ENCODE peak calls at places on chromosomes 5 and 9, in seven cellular contexts. A, Y, F, E, B, Z and U are unnamed samples. For H3K4me1, the result is how much of the 10 kb centered on the place peaks cover.

GRCh38 chr5:109721741-109722140 is 32.0 kb downstream of the MAN2A1 start:
- DNase-seq in A (no peak), Y (no peak), F (no peak), Z (no peak), B (no peak), E (no peak), U (no peak)

GRCh38 chr9:2354216-2354615 is 267.4 kb upstream of the VLDLR start:
- DNase-seq in Z (no peak), Y (no peak), A (no peak), F (no peak), E (peak), B (no peak), U (no peak)

GRCh38 chr5:104298518-104298917 is 735.9 kb upstream of the NUDT12 start:
- DNase-seq in Y (no peak), E (no peak), Z (no peak), A (no peak), B (no peak), F (no peak), U (no peak)

GRCh38 chr5:165617491-165617890 is 2112.1 kb downstream of the MAT2B start:
- DNase-seq in B (no peak), F (no peak), E (no peak), Z (no peak), A (no peak), Y (no peak), U (no peak)

GRCh38 chr9:105713260-105713938 is 19.1 kb downstream of the TMEM38B start:
- DNase-seq in A (no peak), Y (no peak), B (no peak), Z (no peak), F (no peak), E (no peak), U (no peak)

GRCh38 chr5:125037020-125037419 is 290.6 kb upstream of the ZNF608 start:
- DNase-seq in Y (no peak), A (no peak), Z (no peak), F (no peak), E (no peak), B (no peak), U (no peak)

GRCh38 chr9:123686131-123686848 is 243.6 kb downstream of the DENND1A start:
- DNase-seq in E (no peak), B (no peak), Y (no peak), A (no peak), F (no peak), Z (peak), U (no peak)

GRCh38 chr9:10612649-10613398 is at the start of gene PTPRD:
- DNase-seq in A (no peak), F (peak), E (peak), Y (no peak), Z (no peak), B (peak), U (no peak)

GRCh38 chr5:28374492-28374934 is 1336.1 kb upstream of the CDH9 start:
- DNase-seq in Z (no peak), F (no peak), Y (no peak), E (no peak), A (no peak), B (no peak), U (no peak)

GRCh38 chr5:115179068-115179958 is 9.6 kb upstream of the TRIM36 start:
- DNase-seq in A (no peak), E (peak), F (no peak), Z (no peak), Y (no peak), B (no peak), U (no peak)

GRCh38 chr5:9829621-9830020 is 199.5 kb upstream of the TAS2R1 start:
- DNase-seq in Z (no peak), F (no peak), A (no peak), B (no peak), E (no peak), Y (no peak), U (no peak)

GRCh38 chr9:135098400-135099105 is 11.1 kb downstream of the OLFM1 start:
- DNase-seq in A (no peak), E (peak), B (no peak), F (no peak), Z (no peak), Y (no peak), U (no peak)

GRCh38 chr9:130991227-130992058 is 17.5 kb upstream of the LAMC3 start:
- DNase-seq in A (no peak), E (no peak), F (no peak), Y (no peak), B (no peak), Z (no peak), U (no peak)

GRCh38 chr5:20420991-20421595 is 433.1 kb upstream of the CDH18 start:
- DNase-seq in F (no peak), Y (no peak), B (no peak), Z (no peak), E (no peak), A (no peak), U (no peak)

GRCh38 chr9:68979538-68980314 is 34.2 kb downstream of the PRKACG start:
- DNase-seq in B (peak), Y (no peak), Z (no peak), F (no peak), A (peak), E (no peak), U (no peak)

GRCh38 chr5:31492824-31493223 is 39.1 kb downstream of the DROSHA start:
- DNase-seq in B (no peak), F (no peak), Z (no peak), Y (no peak), E (no peak), A (no peak), U (no peak)

GRCh38 chr5:158843305-158843704 is 256.4 kb downstream of the EBF1 start:
- DNase-seq in E (no peak), A (no peak), F (no peak), B (no peak), Z (no peak), Y (no peak), U (no peak)

DNA sequence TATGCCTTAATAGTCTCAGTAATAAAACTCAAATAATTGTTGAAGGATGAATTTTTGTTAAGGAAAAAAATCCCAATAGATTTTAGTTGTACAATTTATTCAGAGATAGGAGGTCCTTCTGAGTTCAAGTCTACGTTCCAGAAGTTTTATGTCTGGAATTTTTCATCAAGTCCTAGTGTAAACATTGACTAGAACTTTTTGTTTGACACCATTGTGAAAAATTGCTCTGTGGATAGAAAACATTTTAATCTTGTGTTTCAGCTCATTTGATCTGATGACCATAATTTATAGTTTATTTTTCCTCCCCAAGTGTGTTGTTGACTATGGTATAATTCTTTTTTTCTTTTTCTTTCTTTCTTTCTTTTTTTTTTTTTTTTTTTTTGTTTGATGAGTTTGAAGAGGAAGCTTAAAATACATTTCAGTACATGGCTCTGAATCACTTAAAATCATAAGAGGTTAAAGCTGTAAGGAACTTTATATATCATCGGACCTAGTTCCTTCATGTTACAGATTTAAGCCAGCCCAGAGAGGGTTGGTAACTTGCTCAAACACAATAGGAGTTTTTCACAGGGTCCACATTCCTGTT is 20.7 kb downstream of the ITGA1 start:
- DNase-seq in Z (no peak), F (no peak), E (no peak), Y (no peak), B (no peak), A (no peak), U (no peak)
- H3K4me1 ChIP-seq in Z (under half), F (half or more), E (under half), Y (half or more), B (under half), A (half or more), U (half or more)

GRCh38 chr5:50440651-50441478 is at the start of gene EMB:
- DNase-seq in A (peak), E (no peak), Y (no peak), B (peak), Z (peak), F (peak), U (peak)
- TF ChIP-seq POLR2A in A (no peak), E (no peak), Y (no peak), B (no peak), Z (no peak), F (no peak), U (peak)

DNA sequence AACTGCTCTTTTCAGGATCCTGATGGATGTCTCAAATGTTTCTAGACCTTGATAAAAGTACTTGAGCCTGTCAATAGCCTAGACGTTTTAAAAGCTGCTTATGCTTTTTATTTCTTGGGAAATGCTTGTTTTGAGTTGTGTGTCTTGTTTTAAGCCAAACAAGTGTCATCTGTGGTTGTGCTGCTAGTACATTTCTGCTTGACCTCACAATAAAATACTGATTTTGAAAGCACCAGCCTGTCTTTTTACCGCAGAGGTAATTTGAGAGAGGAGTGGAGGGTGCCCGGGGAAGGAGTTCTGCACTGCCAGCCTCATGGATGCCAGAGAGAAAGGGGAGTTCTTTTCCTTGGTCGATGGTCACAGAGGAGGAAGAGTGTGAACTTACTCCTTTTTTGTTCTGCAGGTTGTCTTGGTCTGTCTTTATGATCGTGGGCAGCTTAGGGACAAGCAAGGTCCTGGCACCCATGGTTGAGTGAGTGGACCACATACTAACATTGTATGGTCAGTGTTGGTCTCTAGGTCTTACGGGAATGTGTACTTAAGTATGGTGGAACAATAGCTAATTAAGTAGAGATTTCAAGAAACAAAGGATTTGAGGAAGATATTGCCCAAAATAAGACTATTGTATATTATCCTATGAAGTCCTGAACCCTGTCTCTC is 61.0 kb downstream of the TRIO start:
- DNase-seq in E (no peak), Y (no peak), F (no peak), Z (no peak), A (no peak), B (no peak), U (no peak)
- H3K4me1 ChIP-seq in E (under half), Y (half or more), F (half or more), Z (half or more), A (half or more), B (under half), U (half or more)

DNA sequence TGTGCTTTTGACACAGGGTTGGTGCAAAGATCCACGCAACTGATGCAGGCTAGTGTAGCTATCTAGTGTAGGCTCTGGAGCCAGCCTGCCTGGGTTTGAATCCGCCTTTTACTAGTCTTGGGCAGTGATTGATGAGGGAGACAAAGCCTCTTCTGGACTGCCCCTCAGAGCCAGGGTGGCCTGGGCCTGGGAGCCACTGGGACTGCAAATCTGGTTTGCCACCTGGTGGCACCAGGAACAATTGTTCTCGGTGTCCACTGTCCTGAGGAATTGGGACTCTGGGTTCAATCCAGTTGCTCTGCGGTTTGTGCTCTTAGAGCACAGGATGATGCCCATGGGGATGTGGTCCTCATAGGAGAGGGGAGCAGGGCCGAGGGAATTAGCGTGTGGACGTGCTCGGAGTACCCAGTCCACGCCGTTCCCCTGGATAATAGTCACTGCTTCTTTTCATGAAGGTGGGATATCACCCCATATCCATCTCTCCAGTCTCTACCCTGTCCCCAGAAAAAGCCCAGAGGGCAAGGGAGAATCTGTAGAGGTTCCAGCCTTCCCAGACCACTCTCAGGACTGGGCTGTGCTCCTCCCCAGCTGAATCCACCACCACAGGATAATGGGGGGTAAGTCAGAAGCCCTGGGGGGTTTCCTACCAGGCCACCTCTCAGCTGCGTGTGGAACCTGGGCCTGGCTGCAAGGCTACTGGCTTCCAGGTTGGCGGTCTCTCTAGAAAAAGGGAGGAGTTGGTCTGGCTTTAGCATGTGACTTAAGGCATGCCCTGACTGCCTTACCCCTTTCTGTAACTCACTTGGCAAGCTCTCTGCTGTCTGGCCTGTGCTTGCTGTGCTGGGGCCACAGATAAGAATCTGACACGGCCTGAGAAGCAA is 1.9 kb downstream of the B4GALT7 start:
- DNase-seq in E (no peak), Z (no peak), B (no peak), Y (no peak), F (peak), A (no peak), U (no peak)
- TF ChIP-seq POLR2A in E (no peak), Z (no peak), B (no peak), Y (no peak), F (no peak), A (no peak), U (no peak)

GRCh38 chr9:85359161-85359560 is 382.6 kb downstream of the AGTPBP1 start:
- DNase-seq in B (no peak), Z (no peak), F (no peak), E (no peak), A (no peak), Y (no peak), U (no peak)
- H3K4me1 ChIP-seq in B (under half), Z (under half), F (under half), E (under half), A (under half), Y (under half), U (under half)

GRCh38 chr9:127241354-127241753 is 23.2 kb upstream of the GARNL3 start:
- DNase-seq in B (no peak), E (no peak), F (no peak), Y (no peak), Z (no peak), A (no peak), U (no peak)

GRCh38 chr9:127245637-127246164 is 18.9 kb upstream of the GARNL3 start:
- DNase-seq in B (no peak), Z (no peak), E (no peak), A (no peak), F (no peak), Y (no peak), U (no peak)

GRCh38 chr9:127248241-127248640 is 16.3 kb upstream of the GARNL3 start:
- DNase-seq in B (no peak), Y (no peak), A (no peak), E (no peak), Z (no peak), F (no peak), U (no peak)

GRCh38 chr9:127249877-127250276 is 14.7 kb upstream of the GARNL3 start:
- DNase-seq in E (no peak), Z (no peak), F (no peak), Y (no peak), A (no peak), B (no peak), U (no peak)

GRCh38 chr9:127244609-127245601 is 19.7 kb upstream of the GARNL3 start:
- DNase-seq in B (peak), Y (peak), A (peak), Z (peak), E (peak), F (peak), U (peak)
- TF ChIP-seq POLR2A in B (peak), Y (peak), A (peak), Z (peak), E (peak), F (no peak), U (no peak)

GRCh38 chr9:19050637-19051591 is 1.7 kb downstream of the RRAGA start:
- DNase-seq in B (no peak), E (no peak), Y (no peak), F (no peak), A (no peak), Z (no peak), U (no peak)
- H3K4me1 ChIP-seq in B (under half), E (under half), Y (half or more), F (under half), A (under half), Z (under half), U (under half)

GRCh38 chr5:129770034-129770433 is 22.1 kb downstream of the MINAR2 start:
- DNase-seq in F (no peak), A (no peak), B (no peak), Y (no peak), Z (no peak), E (no peak), U (no peak)

GRCh38 chr5:129766798-129767197 is 18.9 kb downstream of the MINAR2 start:
- DNase-seq in E (no peak), Y (no peak), F (no peak), B (no peak), Z (no peak), A (no peak), U (no peak)

GRCh38 chr5:129771058-129771838 is 23.4 kb downstream of the MINAR2 start:
- DNase-seq in Z (no peak), A (peak), F (peak), E (no peak), B (peak), Y (no peak), U (no peak)

GRCh38 chr5:129768715-129769114 is 20.8 kb downstream of the MINAR2 start:
- DNase-seq in A (no peak), F (no peak), B (no peak), E (no peak), Z (no peak), Y (no peak), U (no peak)

DNA sequence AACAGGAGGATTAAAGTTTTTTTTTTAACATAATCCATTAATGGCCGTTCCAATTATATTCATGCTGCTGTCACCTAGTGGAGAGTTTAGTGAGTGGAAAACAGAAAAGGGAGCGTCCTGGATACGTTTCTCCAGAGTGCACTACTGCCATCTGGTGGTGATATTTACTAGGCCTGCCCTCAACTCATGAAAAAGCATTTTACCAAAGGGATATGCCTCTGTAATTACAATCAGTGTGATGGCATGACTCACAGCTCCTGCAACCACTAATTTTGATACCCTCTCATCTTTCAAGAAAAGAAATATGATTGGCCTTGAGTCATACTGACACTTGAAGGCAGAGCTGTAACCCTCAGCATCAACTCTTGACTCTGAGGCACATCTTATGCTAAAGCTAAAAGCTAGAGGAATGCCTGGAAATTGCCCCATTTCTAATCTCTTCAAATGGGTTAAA is 20.1 kb downstream of the MINAR2 start:
- DNase-seq in B (peak), Z (peak), Y (peak), A (peak), E (peak), F (peak), U (no peak)
- TF ChIP-seq POLR2A in B (no peak), Z (no peak), Y (no peak), A (no peak), E (no peak), F (no peak), U (no peak)

GRCh38 chr9:72931897-72932296 is 21.0 kb downstream of the ALDH1A1 start:
- DNase-seq in B (no peak), F (no peak), Y (no peak), A (no peak), E (no peak), Z (no peak), U (no peak)

GRCh38 chr9:72933730-72934665 is 18.9 kb downstream of the ALDH1A1 start:
- DNase-seq in Z (no peak), A (no peak), B (no peak), F (no peak), Y (no peak), E (no peak), U (no peak)

GRCh38 chr9:72931437-72931836 is 21.4 kb downstream of the ALDH1A1 start:
- DNase-seq in F (no peak), Z (no peak), E (no peak), B (no peak), Y (no peak), A (no peak), U (no peak)

GRCh38 chr9:72930828-72931227 is 22.0 kb downstream of the ALDH1A1 start:
- DNase-seq in A (no peak), Z (no peak), E (no peak), F (no peak), B (no peak), Y (no peak), U (no peak)

DNA sequence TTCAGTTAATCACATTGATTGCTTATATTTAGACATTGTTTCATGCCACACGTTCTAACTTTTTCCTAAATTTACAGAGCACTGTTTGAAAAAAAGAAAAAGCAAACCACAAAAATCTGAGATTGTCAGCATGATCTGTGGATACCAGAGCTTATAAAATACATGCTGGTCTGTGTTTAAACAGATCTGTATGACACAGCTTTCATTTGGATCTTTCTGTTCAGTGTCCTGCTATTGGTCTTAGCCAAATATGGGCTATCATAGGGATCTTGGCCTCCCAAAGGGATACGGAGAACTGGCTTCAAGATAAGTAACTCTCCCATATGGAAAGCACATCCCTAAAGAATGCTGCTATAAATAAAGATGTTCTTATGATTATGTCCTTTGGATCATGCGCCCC is 20.2 kb downstream of the ALDH1A1 start:
- DNase-seq in Y (no peak), E (no peak), A (no peak), Z (no peak), F (no peak), B (no peak), U (no peak)
- H3K4me1 ChIP-seq in Y (under half), E (under half), A (under half), Z (under half), F (under half), B (half or more), U (under half)